ENCODE peak calls at places on chromosomes 13 and 19, in ten cellular contexts. J is body of pancreas; H is activated CD8-positive, alpha-beta T cell treated with anti-CD3 and anti-CD28 coated beads for 36 hours; M is naive thymus-derived CD4-positive, alpha-beta T cell; Q is activated T-cell treated with anti-CD3 and anti-CD28 coated beads, Interleukin-2, amount 50 U/mL, for 72 hours; D is RWPE2; W is CD4-positive, alpha-beta T cell; E is left lung; F is K562; T is stimulated activated naive CD8-positive, alpha-beta T cell treated with anti-CD3 and anti-CD28 coated beads, Interleukin-15, Interleukin-2, amounts not matched to agents 100 U/mL and 50 U/mL, for 24 hours. Y is an unnamed sample.

GRCh38 chr19:39544201-39544903 is 4.4 kb upstream of the EID2 start:
- ATAC-seq in J (no peak), H (peak), M (no peak), Q (peak), D (no peak), W (no peak), E (no peak), F (no peak), T (peak), Y (no peak)

GRCh38 chr19:29524201-29524911 is 1.4 kb upstream of the VSTM2B start:
- ATAC-seq in J (no peak), H (no peak), M (no peak), Q (no peak), D (no peak), W (no peak), E (no peak), F (no peak), T (no peak), Y (no peak)

GRCh38 chr13:110329798-110330461 is 22.8 kb downstream of the COL4A2 start:
- ATAC-seq in J (no peak), H (no peak), M (no peak), Q (no peak), D (no peak), W (no peak), E (no peak), F (no peak), T (no peak), Y (no peak)

GRCh38 chr19:13842294-13843103 is 34.4 kb upstream of the NANOS3 start:
- ATAC-seq in J (peak), H (no peak), M (peak), Q (no peak), D (no peak), W (peak), E (peak), F (peak), T (no peak), Y (no peak)

GRCh38 chr19:32674153-32674958 is 624 bp downstream of the ANKRD27 start:
- ATAC-seq in J (peak), H (no peak), M (no peak), Q (no peak), D (no peak), W (no peak), E (no peak), F (no peak), T (no peak), Y (no peak)

GRCh38 chr13:83453723-83454122 is 428.6 kb downstream of the SLITRK1 start:
- ATAC-seq in J (no peak), H (no peak), M (no peak), Q (no peak), D (no peak), W (no peak), E (no peak), F (no peak), T (no peak), Y (peak)

GRCh38 chr19:58356971-58357797 is 3.9 kb upstream of the A1BG start:
- ATAC-seq in J (no peak), H (no peak), M (no peak), Q (no peak), D (no peak), W (no peak), E (no peak), F (no peak), T (no peak), Y (no peak)

GRCh38 chr13:105762096-105762495 is 773.4 kb downstream of the EFNB2 start:
- ATAC-seq in J (no peak), H (no peak), M (no peak), Q (no peak), D (no peak), W (no peak), E (no peak), F (no peak), T (no peak), Y (no peak)

GRCh38 chr13:35979378-35979911 is 151.7 kb downstream of the DCLK1 start:
- ATAC-seq in J (peak), H (no peak), M (no peak), Q (no peak), D (peak), W (no peak), E (peak), F (no peak), T (no peak), Y (no peak)

GRCh38 chr13:39035204-39035603 is 2.7 kb downstream of the PROSER1 start:
- ATAC-seq in J (no peak), H (no peak), M (no peak), Q (no peak), D (no peak), W (no peak), E (no peak), F (peak), T (no peak), Y (no peak)

GRCh38 chr13:112894423-112894672 is 74.7 kb upstream of the MCF2L start:
- ATAC-seq in J (no peak), H (no peak), M (no peak), Q (no peak), D (no peak), W (no peak), E (no peak), F (peak), T (no peak), Y (no peak)

GRCh38 chr13:74414458-74414857 is 280.3 kb upstream of the KLF12 start:
- ATAC-seq in J (no peak), H (no peak), M (no peak), Q (no peak), D (no peak), W (no peak), E (no peak), F (no peak), T (no peak), Y (no peak)

GRCh38 chr19:16457195-16457953 is 14.4 kb downstream of the EPS15L1 start:
- ATAC-seq in J (no peak), H (peak), M (peak), Q (peak), D (peak), W (peak), E (peak), F (peak), T (peak), Y (peak)

GRCh38 chr19:1567848-1568227 is 287 bp downstream of the MEX3D start:
- ATAC-seq in J (peak), H (peak), M (peak), Q (peak), D (no peak), W (peak), E (no peak), F (no peak), T (peak), Y (peak)

GRCh38 chr19:55581145-55581827 is 638 bp upstream of the ZNF579 start:
- ATAC-seq in J (peak), H (peak), M (no peak), Q (no peak), D (no peak), W (no peak), E (peak), F (peak), T (peak), Y (no peak)

GRCh38 chr13:31437975-31438374 is 238.2 kb downstream of the B3GLCT start:
- ATAC-seq in J (no peak), H (no peak), M (no peak), Q (no peak), D (no peak), W (no peak), E (no peak), F (no peak), T (no peak), Y (no peak)

GRCh38 chr13:61880576-61881283 is 465.1 kb upstream of the PCDH20 start:
- ATAC-seq in J (no peak), H (no peak), M (no peak), Q (no peak), D (peak), W (no peak), E (peak), F (no peak), T (no peak), Y (no peak)

GRCh38 chr19:15589760-15590451 is 25.1 kb upstream of the CYP4F8 start:
- ATAC-seq in J (no peak), H (no peak), M (no peak), Q (no peak), D (no peak), W (no peak), E (no peak), F (no peak), T (no peak), Y (no peak)

GRCh38 chr13:47672245-47672975 is 328.7 kb downstream of the SUCLA2 start:
- ATAC-seq in J (no peak), H (no peak), M (no peak), Q (no peak), D (no peak), W (no peak), E (peak), F (no peak), T (no peak), Y (no peak)

GRCh38 chr13:106753241-106753640 is 185.3 kb upstream of the ARGLU1 start:
- ATAC-seq in J (peak), H (no peak), M (no peak), Q (no peak), D (no peak), W (no peak), E (peak), F (no peak), T (no peak), Y (no peak)

GRCh38 chr13:50334092-50334778 is 319.0 kb downstream of the KCNRG start:
- ATAC-seq in J (no peak), H (no peak), M (peak), Q (no peak), D (no peak), W (no peak), E (peak), F (peak), T (no peak), Y (no peak)

GRCh38 chr13:25132021-25132420 is 36.1 kb downstream of the PABPC3 start:
- ATAC-seq in J (no peak), H (no peak), M (no peak), Q (no peak), D (no peak), W (no peak), E (no peak), F (no peak), T (no peak), Y (no peak)

GRCh38 chr19:38001158-38001781 is 94.3 kb downstream of the SIPA1L3 start:
- ATAC-seq in J (no peak), H (no peak), M (no peak), Q (no peak), D (no peak), W (no peak), E (no peak), F (no peak), T (no peak), Y (no peak)

GRCh38 chr19:531753-532571 is at the start of gene CDC34:
- ATAC-seq in J (peak), H (peak), M (no peak), Q (peak), D (peak), W (no peak), E (peak), F (peak), T (no peak), Y (peak)

GRCh38 chr13:21014666-21015170 is 46.7 kb downstream of the LATS2 start:
- ATAC-seq in J (peak), H (no peak), M (no peak), Q (no peak), D (no peak), W (no peak), E (peak), F (no peak), T (no peak), Y (no peak)

GRCh38 chr19:5539431-5539833 is 28.3 kb downstream of the TINCR start:
- ATAC-seq in J (no peak), H (no peak), M (no peak), Q (no peak), D (no peak), W (no peak), E (no peak), F (no peak), T (no peak), Y (no peak)